ENCODE peak calls at places on chromosomes 7 and 10, in five cellular contexts. Y is testis, I is Panc1, O is A549, E is endodermal cell. N is an unnamed sample.

GRCh38 chr7:87498893-87499292 is 23.4 kb upstream of the ABCB4 start:
- DNase-seq in I (no peak), O (no peak), Y (no peak), E (no peak), N (no peak)

GRCh38 chr7:150937848-150938561 is 40.1 kb downstream of the KCNH2 start:
- DNase-seq in I (no peak), O (no peak), E (no peak), Y (no peak), N (no peak)

GRCh38 chr10:132374176-132374575 is 22.8 kb upstream of the PWWP2B start:
- DNase-seq in Y (no peak), E (no peak), O (no peak), I (no peak), N (no peak)

GRCh38 chr10:49265885-49266284 is 33.1 kb upstream of the C10orf71 start:
- DNase-seq in E (no peak), O (no peak), I (no peak), Y (no peak), N (no peak)

GRCh38 chr7:49774459-49775064 is 1.1 kb downstream of the VWC2 start:
- DNase-seq in Y (no peak), E (peak; percentile 82), O (no peak), I (no peak), N (no peak)

GRCh38 chr10:14477408-14477710 is 146.6 kb upstream of the FRMD4A start:
- DNase-seq in I (no peak), E (no peak), Y (no peak), O (no peak), N (no peak)

GRCh38 chr10:86305521-86305920 is 61.1 kb downstream of the GRID1 start:
- DNase-seq in E (peak; percentile 6), Y (no peak), I (no peak), O (no peak), N (no peak)

GRCh38 chr7:80890391-80890790 is 28.5 kb downstream of the SEMA3C start:
- DNase-seq in E (no peak), O (no peak), Y (no peak), I (no peak), N (no peak)

GRCh38 chr10:93993782-93994668 is at the start of gene PLCE1:
- DNase-seq in E (peak; percentile 83), O (peak; percentile 71), Y (peak; percentile 65), I (no peak), N (no peak)

GRCh38 chr10:15169555-15170407 is 1.3 kb upstream of the NMT2 start:
- DNase-seq in E (no peak), O (no peak), I (no peak), Y (peak; percentile 17), N (no peak)

GRCh38 chr7:84950836-84951235 is 236.0 kb downstream of the SEMA3D start:
- DNase-seq in Y (no peak), E (no peak), I (no peak), O (no peak), N (no peak)

GRCh38 chr7:43905954-43906326 is 456 bp downstream of the URGCP start:
- DNase-seq in O (peak; percentile 48), I (no peak), Y (peak; percentile 57), E (peak; percentile 76), N (no peak)

GRCh38 chr7:102096706-102097427 is 189.8 kb upstream of the SH2B2 start:
- DNase-seq in O (no peak), Y (no peak), I (no peak), E (peak; percentile 57), N (no peak)

GRCh38 chr10:75247797-75248196 is 12.0 kb upstream of the COMTD1 start:
- DNase-seq in O (no peak), E (peak; percentile 41), Y (no peak), I (no peak), N (no peak)

GRCh38 chr7:150806863-150807262 is 6.3 kb downstream of the TMEM176A start:
- DNase-seq in Y (no peak), O (no peak), I (no peak), E (peak; percentile 49), N (no peak)

GRCh38 chr10:3972460-3973366 is 187.7 kb upstream of the KLF6 start:
- DNase-seq in I (no peak), Y (no peak), E (no peak), O (no peak), N (no peak)

GRCh38 chr10:13294784-13295183 is 5.1 kb downstream of the PHYH start:
- DNase-seq in O (no peak), E (no peak), Y (no peak), I (no peak), N (no peak)

GRCh38 chr7:11951909-11952308 is 119.9 kb upstream of the THSD7A start:
- DNase-seq in E (no peak), I (no peak), Y (no peak), O (no peak), N (no peak)

GRCh38 chr10:89644691-89644966 is 413 bp downstream of the PANK1 start:
- DNase-seq in E (no peak), Y (peak; percentile 41), O (peak; percentile 27), I (no peak), N (no peak)

GRCh38 chr7:133770863-133771492 is 356.2 kb upstream of the LRGUK start:
- DNase-seq in Y (no peak), I (no peak), E (no peak), O (no peak), N (peak; percentile 6)

GRCh38 chr10:5968037-5968680 is 9.2 kb downstream of the IL15RA start:
- DNase-seq in O (no peak), Y (no peak), E (peak; percentile 17), I (no peak), N (no peak)

GRCh38 chr7:8823486-8823885 is 390.1 kb downstream of the NXPH1 start:
- DNase-seq in O (no peak), E (no peak), I (no peak), Y (no peak), N (no peak)
- TF ChIP-seq CTCF in O (no peak), E (peak; percentile 23), I (no peak), Y (no peak), N (no peak)

DNA sequence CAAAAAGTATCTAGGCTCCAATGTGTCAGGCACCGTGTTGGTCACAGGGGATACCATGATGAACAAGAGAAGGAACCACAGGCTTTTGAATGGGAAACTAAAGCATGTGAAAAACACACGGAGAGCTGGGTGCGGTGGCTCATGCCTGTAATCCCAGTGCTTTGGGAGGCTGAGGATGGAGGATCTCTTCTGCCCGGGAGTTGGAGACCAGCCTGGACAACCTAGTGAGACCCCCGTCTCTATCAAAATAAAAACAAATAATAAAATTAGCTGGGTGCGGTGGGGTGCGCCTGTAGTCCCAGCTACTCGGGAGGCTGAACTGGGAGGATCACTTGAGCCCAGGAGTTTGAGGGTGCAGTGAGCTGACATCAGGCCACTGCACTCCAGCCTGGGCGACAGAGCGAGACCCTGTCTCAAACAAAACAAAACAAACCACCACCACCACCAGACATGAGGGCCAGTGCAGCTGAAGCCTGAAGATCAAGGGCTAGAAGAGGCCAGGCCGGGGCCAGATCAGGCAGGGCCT is 611 bp upstream of the COPS6 start:
- DNase-seq in I (no peak), E (no peak), Y (no peak), O (no peak), N (no peak)
- H3K4me3 ChIP-seq in I (peak overlapping the region; percentile 81), E (peak overlapping the region; percentile 92), Y (peak overlapping the region; percentile 74), O (peak overlapping the region; percentile 69), N (peak overlapping the region; percentile 91)

GRCh38 chr7:128201067-128201689 is 39.9 kb upstream of the LEP start:
- DNase-seq in E (peak; percentile 91), Y (peak; percentile 85), I (no peak), O (no peak), N (no peak)
- H3K9me3 ChIP-seq in E (peaks cover 3% of the 10 kb centered on the region), Y (no peaks in the 10 kb centered on the region), I (no peaks in the 10 kb centered on the region), O (peaks cover 12% of the 10 kb centered on the region), N (peaks cover 5% of the 10 kb centered on the region)

GRCh38 chr10:92241501-92241900 is 49.4 kb downstream of the CPEB3 start:
- DNase-seq in E (no peak), I (no peak), Y (no peak), O (no peak), N (no peak)
- TF ChIP-seq CTCF in E (no peak), I (no peak), Y (no peak), O (no peak), N (no peak)

N was measured in AG04450.